ENCODE peak calls at places on chromosome 16, in five cellular contexts. Z, U, S, N and X are unnamed samples.

GRCh38 chr16:59878479-59878878 is 1144.4 kb upstream of the GOT2 start:
- DNase-seq in Z (no peak), U (peak; percentile 71), S (no peak), N (no peak), X (no peak)

GRCh38 chr16:84823926-84824325 is 4.1 kb downstream of the CRISPLD2 start:
- DNase-seq in Z (no peak), U (no peak), S (no peak), N (no peak), X (no peak)

GRCh38 chr16:76634847-76635697 is 357.9 kb downstream of the CNTNAP4 start:
- DNase-seq in Z (no peak), U (no peak), S (no peak), N (no peak), X (no peak)

GRCh38 chr16:66044616-66045015 is 321.9 kb upstream of the CDH5 start:
- DNase-seq in Z (peak; percentile 67), U (no peak), S (no peak), N (no peak), X (no peak)

GRCh38 chr16:89002851-89003830 is 26.1 kb upstream of the CBFA2T3 start:
- DNase-seq in Z (no peak), U (no peak), S (no peak), N (no peak), X (no peak)

GRCh38 chr16:11783319-11784047 is 13.6 kb downstream of the ZC3H7A start:
- DNase-seq in Z (no peak), U (peak; percentile 36), S (peak; percentile 53), N (no peak), X (peak; percentile 70)

GRCh38 chr16:1978476-1979120 is 2.7 kb downstream of the NOXO1 start:
- DNase-seq in Z (no peak), U (no peak), S (no peak), N (no peak), X (no peak)

GRCh38 chr16:56651586-56651985 is at the start of gene MT1B:
- DNase-seq in Z (no peak), U (no peak), S (no peak), N (no peak), X (no peak)

GRCh38 chr16:1081734-1082265 is 9.3 kb downstream of the SSTR5 start:
- DNase-seq in Z (no peak), U (no peak), S (no peak), N (no peak), X (no peak)

GRCh38 chr16:50627419-50627818 is 53.7 kb downstream of the SNX20 start:
- DNase-seq in Z (peak; percentile 81), U (peak; percentile 72), S (peak; percentile 16), N (peak; percentile 59), X (no peak)

GRCh38 chr16:68229431-68230175 is 6.3 kb downstream of the ESRP2 start:
- DNase-seq in Z (peak; percentile 51), U (peak; percentile 49), S (no peak), N (no peak), X (peak; percentile 48)

GRCh38 chr16:56792960-56793359 is 63.0 kb downstream of the NUP93 start:
- DNase-seq in Z (no peak), U (no peak), S (no peak), N (no peak), X (no peak)

GRCh38 chr16:60651351-60651750 is 1384.9 kb downstream of the CDH8 start:
- DNase-seq in Z (no peak), U (no peak), S (no peak), N (no peak), X (no peak)

GRCh38 chr16:57613514-57613913 is 14.9 kb upstream of the ADGRG1 start:
- DNase-seq in Z (no peak), U (no peak), S (no peak), N (no peak), X (no peak)

GRCh38 chr16:17166095-17166494 is 304.7 kb downstream of the XYLT1 start:
- DNase-seq in Z (no peak), U (no peak), S (no peak), N (no peak), X (no peak)

GRCh38 chr16:16096161-16096857 is 127.0 kb downstream of the ABCC6 start:
- DNase-seq in Z (peak; percentile 79), U (no peak), S (no peak), N (no peak), X (no peak)

GRCh38 chr16:81457326-81458133 is 12.9 kb downstream of the CMIP start:
- DNase-seq in Z (no peak), U (no peak), S (no peak), N (no peak), X (no peak)

GRCh38 chr16:3175157-3176153 is 12.5 kb upstream of the OR1F1 start:
- DNase-seq in Z (no peak), U (peak; percentile 72), S (no peak), N (no peak), X (no peak)

GRCh38 chr16:52383640-52384292 is 163.2 kb downstream of the TOX3 start:
- DNase-seq in Z (no peak), U (no peak), S (no peak), N (no peak), X (no peak)

GRCh38 chr16:3364774-3365427 is 9.2 kb downstream of the OR2C1 start:
- DNase-seq in Z (peak; percentile 86), U (peak; percentile 97), S (peak; percentile 70), N (peak; percentile 88), X (peak; percentile 93)

GRCh38 chr16:19583665-19584300 is 28.3 kb downstream of the VPS35L start:
- DNase-seq in Z (no peak), U (peak; percentile 71), S (no peak), N (peak; percentile 23), X (peak; percentile 39)

GRCh38 chr16:2845116-2845515 is 12.9 kb downstream of the PRSS22 start:
- DNase-seq in Z (no peak), U (no peak), S (no peak), N (no peak), X (no peak)

GRCh38 chr16:23155445-23156049 is 6.3 kb upstream of the USP31 start:
- DNase-seq in Z (no peak), U (peak; percentile 52), S (no peak), N (no peak), X (no peak)

GRCh38 chr16:12314786-12315185 is 338.3 kb downstream of the SNX29 start:
- DNase-seq in Z (no peak), U (no peak), S (no peak), N (no peak), X (no peak)

GRCh38 chr16:48810436-48810802 is 200.4 kb upstream of the N4BP1 start:
- DNase-seq in Z (no peak), U (no peak), S (no peak), N (no peak), X (no peak)

GRCh38 chr16:1766701-1767100 is 4.6 kb downstream of the NME3 start:
- DNase-seq in Z (no peak), U (no peak), S (no peak), N (no peak), X (no peak)

GRCh38 chr16:54193656-54194007 is 93.0 kb downstream of the IRX3 start:
- DNase-seq in Z (peak; percentile 81), U (peak; percentile 78), S (peak; percentile 36), N (peak; percentile 82), X (peak; percentile 50)

GRCh38 chr16:24685539-24686432 is 43.7 kb upstream of the TNRC6A start:
- DNase-seq in Z (peak; percentile 73), U (no peak), S (no peak), N (peak; percentile 69), X (no peak)

GRCh38 chr16:29877266-29877961 is 14.4 kb upstream of the CDIPT start:
- DNase-seq in Z (no peak), U (peak; percentile 83), S (peak; percentile 57), N (no peak), X (peak; percentile 65)

GRCh38 chr16:69858196-69859104 is 92.7 kb upstream of the CLEC18A start:
- DNase-seq in Z (no peak), U (no peak), S (no peak), N (no peak), X (no peak)

GRCh38 chr16:19884611-19885455 is at the start of gene GPRC5B:
- DNase-seq in Z (no peak), U (peak; percentile 74), S (peak; percentile 22), N (peak; percentile 53), X (peak; percentile 33)

GRCh38 chr16:81823111-81823510 is 44.0 kb downstream of the PLCG2 start:
- DNase-seq in Z (no peak), U (peak; percentile 43), S (no peak), N (no peak), X (peak; percentile 63)

GRCh38 chr16:12360240-12360639 is 383.7 kb downstream of the SNX29 start:
- DNase-seq in Z (no peak), U (no peak), S (no peak), N (no peak), X (no peak)

GRCh38 chr16:17591655-17592405 is 121.1 kb upstream of the XYLT1 start:
- DNase-seq in Z (no peak), U (no peak), S (no peak), N (no peak), X (no peak)

GRCh38 chr16:80592273-80592672 is 51.5 kb downstream of the DYNLRB2 start:
- DNase-seq in Z (no peak), U (no peak), S (no peak), N (no peak), X (no peak)

GRCh38 chr16:49698931-49699715 is 156.8 kb downstream of the ZNF423 start:
- DNase-seq in Z (no peak), U (no peak), S (no peak), N (peak; percentile 72), X (no peak)

GRCh38 chr16:49499018-49499785 is 125.6 kb downstream of the C16orf78 start:
- DNase-seq in Z (no peak), U (no peak), S (no peak), N (no peak), X (no peak)